ENCODE peak calls at places on chromosomes 1 and 21, in six cellular contexts. U is endothelial cell of umbilical vein, E is neural progenitor cell, A is mesenchymal stem cell, K is IMR-90, R is neuronal stem cell. H is an unnamed sample.

GRCh38 chr1:45585496-45586075 is 1.7 kb downstream of the NASP start:
- DNase-seq in U (peak; percentile 13), E (no peak), A (no peak), K (no peak), R (no peak), H (no peak)

GRCh38 chr1:117641536-117641935 is 35.7 kb downstream of the TENT5C start:
- DNase-seq in U (no peak), E (no peak), A (no peak), K (no peak), R (no peak), H (no peak)

GRCh38 chr21:33299181-33299752 is 25.5 kb upstream of the IFNAR1 start:
- DNase-seq in U (no peak), E (no peak), A (no peak), K (no peak), R (no peak), H (no peak)

GRCh38 chr1:221715321-221716169 is 26.3 kb downstream of the DUSP10 start:
- DNase-seq in U (peak; percentile 56), E (peak; percentile 32), A (peak; percentile 88), K (peak; percentile 77), R (no peak), H (peak; percentile 47)

GRCh38 chr1:8661185-8662110 is 156.0 kb downstream of the RERE start:
- DNase-seq in U (peak; percentile 69), E (no peak), A (peak; percentile 88), K (peak; percentile 91), R (no peak), H (peak; percentile 56)

GRCh38 chr1:148166558-148167492 is 14.7 kb upstream of the NBPF11 start:
- DNase-seq in U (no peak), E (no peak), A (no peak), K (no peak), R (no peak), H (peak; percentile 37)

GRCh38 chr1:172145656-172146055 is 274.8 kb upstream of the C1orf105 start:
- DNase-seq in U (no peak), E (no peak), A (no peak), K (no peak), R (no peak), H (no peak)

GRCh38 chr1:25431495-25432363 is 1.0 kb downstream of the MACO1 start:
- DNase-seq in U (peak; percentile 24), E (peak; percentile 10), A (peak; percentile 40), K (no peak), R (peak; percentile 8), H (no peak)

GRCh38 chr1:89998306-89998705 is 3.4 kb downstream of the ZNF326 start:
- DNase-seq in U (no peak), E (no peak), A (no peak), K (peak; percentile 34), R (no peak), H (no peak)

GRCh38 chr1:164754088-164754600 is 195.2 kb downstream of the PBX1 start:
- DNase-seq in U (no peak), E (no peak), A (no peak), K (peak; percentile 55), R (no peak), H (no peak)
- H3K4me2 ChIP-seq in U (no peak overlapping the region), E (no peak overlapping the region), A (no peak overlapping the region), K (peak overlapping the region; percentile 17), R (no peak overlapping the region), H (peak overlapping the region; percentile 4)

DNA sequence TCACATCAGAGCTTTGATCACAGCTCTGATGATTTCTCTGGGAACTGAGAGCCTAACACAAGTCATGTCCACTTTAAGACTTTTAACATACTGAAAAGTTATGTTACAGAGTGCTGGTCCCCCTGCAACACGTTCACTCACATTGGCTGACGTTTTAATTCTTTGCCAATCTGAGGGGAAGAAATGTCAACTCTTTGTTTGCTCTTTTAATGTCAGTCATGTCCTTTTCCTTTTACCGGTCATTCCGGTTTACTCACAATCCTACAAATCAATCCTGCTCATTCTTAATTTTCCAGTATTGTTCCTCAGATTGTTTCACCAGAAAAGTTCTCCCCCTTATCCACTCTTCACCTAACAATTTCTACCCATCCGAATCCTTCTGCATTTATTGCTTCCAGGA is 953 bp upstream of the CD46 start:
- DNase-seq in U (peak; percentile 51), E (no peak), A (no peak), K (no peak), R (no peak), H (no peak)
- H3K4me3 ChIP-seq in U (no peak overlapping the region), E (no peak overlapping the region), A (no peak overlapping the region), K (no peak overlapping the region), R (no peak overlapping the region), H (peak overlapping the region; percentile 2)

GRCh38 chr1:109521465-109521951 is 12.0 kb upstream of the AMIGO1 start:
- DNase-seq in U (no peak), E (no peak), A (peak; percentile 13), K (no peak), R (no peak), H (no peak)
- H3K4me2 ChIP-seq in U (no peak overlapping the region), E (no peak overlapping the region), A (no peak overlapping the region), K (no peak overlapping the region), R (no peak overlapping the region), H (no peak overlapping the region)

GRCh38 chr1:155596864-155597263 is 13.2 kb upstream of the MSTO1 start:
- DNase-seq in U (no peak), E (no peak), A (no peak), K (no peak), R (no peak), H (no peak)

DNA sequence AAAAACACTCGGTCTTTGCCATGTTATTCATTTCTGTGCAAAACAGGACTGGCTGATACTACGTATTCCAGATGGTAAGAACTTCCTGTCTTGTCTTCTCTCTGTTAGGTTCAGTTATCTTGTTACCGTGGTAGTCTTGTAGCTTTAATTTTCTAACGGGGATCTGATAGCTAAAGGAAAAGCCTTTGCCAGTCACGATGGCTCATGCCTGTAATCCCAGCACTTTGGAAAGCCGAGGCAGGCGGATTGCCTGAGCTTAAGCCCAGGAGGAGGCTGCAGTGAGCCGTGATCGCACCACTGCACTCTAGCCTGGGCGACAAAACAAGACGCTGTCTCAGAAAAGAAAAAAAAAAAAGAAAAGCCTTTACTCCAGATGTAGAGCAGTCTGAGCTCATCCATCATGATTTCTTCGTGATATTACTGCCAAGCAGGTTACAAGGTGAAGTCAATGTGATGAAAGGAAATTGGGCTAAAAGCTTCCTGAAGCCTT is 11.1 kb upstream of the MSTO1 start:
- DNase-seq in U (peak; percentile 31), E (peak; percentile 73), A (peak; percentile 47), K (peak; percentile 43), R (no peak), H (peak; percentile 39)
- H3K4me3 ChIP-seq in U (no peak overlapping the region), E (peak overlapping the region; percentile 9), A (no peak overlapping the region), K (peak overlapping the region; percentile 5), R (no peak overlapping the region), H (no peak overlapping the region)